ENCODE peak calls at places on chromosomes 4 and X, in four cellular contexts. T is A549, O is lower lobe of right lung, C is HCT116. Z is an unnamed sample. For H3K4me1, the result is how much of the 10 kb centered on the place peaks cover.

GRCh38 chrX:110402091-110402854 is 43.6 kb downstream of the RTL9 start:
- DNase-seq in T (peak), O (no peak), C (no peak), Z (no peak)

GRCh38 chrX:23937100-23937499 is 29.3 kb downstream of the CXorf58 start:
- DNase-seq in C (no peak), T (no peak), O (no peak), Z (no peak)

GRCh38 chr4:16122225-16122624 is 38.4 kb upstream of the PROM1 start:
- DNase-seq in C (no peak), T (no peak), O (no peak), Z (no peak)

GRCh38 chr4:138663883-138664282 is 351.7 kb upstream of the NOCT start:
- DNase-seq in T (no peak), C (no peak), O (no peak), Z (no peak)

GRCh38 chrX:154398668-154399526 is 720 bp downstream of the RPL10 start:
- DNase-seq in T (no peak), C (no peak), O (peak), Z (no peak)

GRCh38 chr4:175560628-175561027 is 251.4 kb downstream of the GPM6A start:
- DNase-seq in T (peak), O (no peak), C (peak), Z (peak)

GRCh38 chr4:155578726-155579385 is 87.8 kb upstream of the GUCY1A1 start:
- DNase-seq in C (no peak), T (no peak), O (no peak), Z (no peak)

GRCh38 chr4:79979785-79980437 is 93.1 kb downstream of the ANTXR2 start:
- DNase-seq in O (no peak), C (no peak), T (no peak), Z (no peak)

GRCh38 chrX:15129412-15129811 is 140.5 kb downstream of the ASB9 start:
- DNase-seq in O (no peak), T (no peak), C (no peak), Z (no peak)

GRCh38 chr4:186592450-186592849 is 37.1 kb upstream of the MTNR1A start:
- DNase-seq in C (no peak), O (no peak), T (no peak), Z (no peak)

GRCh38 chr4:173735055-173735454 is 205.0 kb upstream of the HAND2 start:
- DNase-seq in T (no peak), C (no peak), O (no peak), Z (no peak)

GRCh38 chr4:98509641-98510170 is 148.7 kb downstream of the TSPAN5 start:
- DNase-seq in O (no peak), T (no peak), C (no peak), Z (no peak)

GRCh38 chr4:8427761-8428287 is 12.7 kb downstream of the ACOX3 start:
- DNase-seq in C (no peak), O (no peak), T (no peak), Z (no peak)

GRCh38 chr4:61308033-61308432 is 107.9 kb downstream of the ADGRL3 start:
- DNase-seq in T (no peak), O (no peak), C (no peak), Z (no peak)

GRCh38 chr4:99054428-99054994 is 34.1 kb downstream of the ADH5 start:
- DNase-seq in C (no peak), T (no peak), O (no peak), Z (no peak)

GRCh38 chrX:51743179-51743957 is at the start of gene GSPT2:
- DNase-seq in C (no peak), T (peak), O (peak), Z (no peak)

GRCh38 chrX:84710611-84711010 is 208.4 kb upstream of the HDX start:
- DNase-seq in T (no peak), C (no peak), O (no peak), Z (no peak)

GRCh38 chrX:56738670-56739069 is 9.6 kb downstream of the NBDY start:
- DNase-seq in T (no peak), C (no peak), O (no peak), Z (no peak)

GRCh38 chr4:54539500-54540029 is 118.2 kb upstream of the KIT start:
- DNase-seq in C (no peak), T (peak), O (peak), Z (peak)

GRCh38 chr4:142960134-142960533 is 114.0 kb upstream of the INPP4B start:
- DNase-seq in O (no peak), T (no peak), C (no peak), Z (no peak)

GRCh38 chrX:40784516-40785151 is 49.3 kb upstream of the MED14 start:
- DNase-seq in C (no peak), T (no peak), O (no peak), Z (no peak)

GRCh38 chrX:114798902-114799301 is 215.0 kb downstream of the HTR2C start:
- DNase-seq in T (no peak), C (peak), O (no peak), Z (no peak)

GRCh38 chr4:165945991-165946390 is 73.0 kb downstream of the TLL1 start:
- DNase-seq in C (no peak), T (no peak), O (no peak), Z (no peak)

GRCh38 chr4:13919021-13919441 is 291.5 kb upstream of the BOD1L1 start:
- DNase-seq in C (no peak), O (no peak), T (no peak), Z (no peak)
- H3K4me1 ChIP-seq in C (under half), O (under half), T (under half), Z (under half)

GRCh38 chr4:76589402-76589801 is 154.4 kb downstream of the SHROOM3 start:
- DNase-seq in C (no peak), T (no peak), O (no peak), Z (no peak)
- H3K4me1 ChIP-seq in C (under half), T (under half), O (under half), Z (under half)

GRCh38 chr4:10122236-10122932 is 5.8 kb upstream of the WDR1 start:
- DNase-seq in T (no peak), C (no peak), O (no peak), Z (no peak)

GRCh38 chr4:10121568-10122097 is 5.0 kb upstream of the WDR1 start:
- DNase-seq in O (no peak), C (no peak), T (no peak), Z (no peak)

GRCh38 chr4:10124167-10124930 is 7.8 kb upstream of the WDR1 start:
- DNase-seq in T (no peak), C (no peak), O (no peak), Z (no peak)

GRCh38 chr4:10120943-10121567 is 4.5 kb upstream of the WDR1 start:
- DNase-seq in O (peak), T (no peak), C (no peak), Z (no peak)

GRCh38 chr4:10123227-10124101 is 6.9 kb upstream of the WDR1 start:
- DNase-seq in T (no peak), C (no peak), O (no peak), Z (no peak)
- H3K4me1 ChIP-seq in T (under half), C (under half), O (under half), Z (under half)

GRCh38 chrX:25555521-25555920 is 539.8 kb upstream of the ARX start:
- DNase-seq in O (no peak), C (no peak), T (no peak), Z (no peak)

GRCh38 chrX:25561190-25561589 is 545.4 kb upstream of the ARX start:
- DNase-seq in T (no peak), C (no peak), O (no peak), Z (no peak)

DNA sequence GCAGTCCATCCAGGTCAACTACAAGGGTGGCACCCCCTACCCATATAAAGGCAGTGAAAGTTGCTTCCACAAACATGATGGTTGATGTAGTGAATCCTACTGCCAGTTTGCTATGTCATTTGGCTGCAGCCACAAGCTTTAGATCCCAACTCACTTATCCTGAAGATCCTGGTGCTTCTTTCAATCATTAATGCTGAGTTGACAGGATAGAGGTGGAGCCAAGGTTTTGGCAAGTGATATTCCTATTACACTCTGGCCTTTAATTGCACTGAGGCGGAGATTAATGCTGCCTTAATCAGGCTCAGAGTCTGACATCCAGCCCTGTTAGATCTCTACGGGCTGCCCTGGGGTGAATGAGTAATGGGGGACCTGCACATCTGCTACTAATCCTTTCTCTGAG is 542.4 kb upstream of the ARX start:
- DNase-seq in O (no peak), T (no peak), C (no peak), Z (no peak)
- H3K4me1 ChIP-seq in O (under half), T (under half), C (under half), Z (under half)

DNA sequence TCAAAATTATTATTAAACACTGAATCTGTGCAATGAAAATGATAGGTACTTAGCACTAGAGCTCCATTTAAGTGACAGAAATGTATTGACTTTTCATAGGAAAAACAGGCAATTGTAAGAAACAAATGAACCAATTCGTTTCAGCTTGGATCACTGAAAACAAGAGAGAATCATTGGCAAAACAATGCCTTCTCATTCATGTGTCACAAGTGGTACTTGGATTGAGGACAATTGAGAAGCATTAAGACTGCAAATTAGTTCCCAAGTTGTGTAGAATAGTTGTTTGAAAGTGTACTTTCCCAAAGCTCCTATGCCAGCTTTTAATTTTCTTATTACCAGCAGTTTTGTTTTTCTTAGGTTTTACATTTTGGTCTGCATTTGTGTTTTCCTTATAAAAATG is 20.6 kb downstream of the CNKSR2 start:
- DNase-seq in O (no peak), T (no peak), C (no peak), Z (no peak)
- H3K4me1 ChIP-seq in O (under half), T (under half), C (under half), Z (under half)

DNA sequence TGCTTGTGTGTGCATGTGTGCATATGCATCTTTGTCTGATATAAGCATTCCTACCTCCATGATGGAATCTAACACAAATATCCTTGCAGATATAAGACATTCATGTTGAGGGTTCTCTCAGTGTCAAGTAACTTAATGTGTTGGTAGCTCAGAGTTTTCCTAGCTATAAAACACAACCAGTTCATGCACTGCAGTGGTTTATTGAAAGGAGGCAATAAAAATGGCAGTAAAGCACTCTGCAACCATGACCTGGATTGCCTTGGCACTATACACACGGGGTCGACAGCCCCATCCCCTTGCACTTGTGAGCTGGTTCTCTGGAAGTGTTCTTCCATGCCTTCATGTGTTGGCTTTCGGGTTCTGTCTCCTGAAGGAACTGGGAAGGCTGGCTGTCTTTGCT is 38.9 kb downstream of the GPC4 start:
- DNase-seq in O (no peak), C (no peak), T (no peak), Z (no peak)
- H3K4me1 ChIP-seq in O (under half), C (under half), T (under half), Z (under half)

DNA sequence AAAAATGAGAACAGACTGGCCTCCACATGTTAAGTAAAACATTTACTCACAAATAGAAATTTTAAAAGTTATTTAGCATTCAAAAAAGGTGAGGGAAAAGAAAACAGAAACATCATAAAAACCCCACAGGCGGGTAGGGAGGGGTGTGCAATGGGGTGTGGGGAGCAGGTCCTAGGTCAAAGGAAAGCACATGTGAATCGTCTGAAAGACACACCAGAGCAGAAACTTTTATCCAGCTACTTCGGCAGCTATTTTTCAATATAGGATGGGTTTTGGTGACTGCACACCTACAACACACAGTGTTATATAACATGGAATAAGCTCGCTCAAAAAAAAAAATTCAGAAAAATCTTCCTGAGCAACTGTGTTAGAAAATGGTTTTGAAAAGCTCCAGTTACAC is 1.6 kb downstream of the OTUD4 start:
- DNase-seq in C (no peak), T (no peak), O (no peak), Z (no peak)
- H3K4me1 ChIP-seq in C (under half), T (under half), O (under half), Z (under half)

GRCh38 chr4:153486281-153487151 is 20.4 kb downstream of the TMEM131L start:
- DNase-seq in O (no peak), T (peak), C (peak), Z (no peak)
- H3K4me1 ChIP-seq in O (half or more), T (under half), C (under half), Z (under half)